ENCODE peak calls at places on chromosomes 7 and 10, in six cellular contexts. L is sigmoid colon, O is anterior cingulate cortex, H is lower lobe of right lung, D is amniotic stem cell, S is NCI-H510A treated with DMSO at 0.1 percent for 48 hours. T is an unnamed sample.

GRCh38 chr7:98284335-98285036 is 3.0 kb downstream of the BRI3 start:
- DNase-seq in S (no peak), D (peak), O (peak), H (peak), L (peak), T (peak)

GRCh38 chr10:122362621-122363020 is 11.9 kb upstream of the PLEKHA1 start:
- DNase-seq in S (peak), O (no peak), H (no peak), D (no peak), L (no peak), T (no peak)

GRCh38 chr7:150408393-150409299 is 29.5 kb downstream of the ZNF775 start:
- DNase-seq in H (no peak), D (no peak), O (no peak), S (no peak), L (peak), T (no peak)

GRCh38 chr7:159016591-159016990 is 128.1 kb downstream of the VIPR2 start:
- DNase-seq in O (no peak), S (no peak), H (no peak), D (no peak), L (no peak), T (no peak)

GRCh38 chr10:71696635-71697326 is 22.8 kb downstream of the C10orf105 start:
- DNase-seq in L (no peak), S (peak), D (no peak), H (peak), O (peak), T (no peak)

GRCh38 chr7:37536706-37537105 is 88.0 kb upstream of the ELMO1 start:
- DNase-seq in H (no peak), L (no peak), D (no peak), S (no peak), O (no peak), T (no peak)

GRCh38 chr7:20201380-20201779 is 15.8 kb downstream of the MACC1 start:
- DNase-seq in D (no peak), O (no peak), S (peak), H (peak), L (no peak), T (no peak)

GRCh38 chr7:16471933-16472332 is 6.4 kb upstream of the SOSTDC1 start:
- DNase-seq in D (no peak), H (no peak), O (no peak), L (no peak), S (no peak), T (no peak)

GRCh38 chr10:122206471-122207065 is 64.5 kb upstream of the BTBD16 start:
- DNase-seq in D (no peak), H (no peak), O (no peak), L (no peak), S (no peak), T (no peak)

GRCh38 chr10:78173360-78174020 is 139.8 kb downstream of the RPS24 start:
- DNase-seq in L (no peak), D (no peak), O (no peak), H (peak), S (peak), T (no peak)

GRCh38 chr10:70477661-70478162 is 855 bp upstream of the PALD1 start:
- DNase-seq in O (no peak), H (no peak), L (no peak), D (no peak), S (no peak), T (no peak)

T was measured in RWPE2.